ENCODE peak calls at places on chromosomes 1 and 21, in eight cellular contexts. X, N, I, B, G, R, E and S are unnamed samples.

GRCh38 chr1:18037651-18038050 is 69.9 kb upstream of the IGSF21 start:
- DNase-seq in X (no peak), N (no peak), I (no peak), B (no peak), G (no peak), R (no peak), E (no peak), S (no peak)

GRCh38 chr1:147613506-147613905 is 56.8 kb downstream of the ACP6 start:
- DNase-seq in X (no peak), N (no peak), I (no peak), B (no peak), G (no peak), R (no peak), E (no peak), S (no peak)

GRCh38 chr1:150521196-150521968 is 5.8 kb downstream of the FALEC start:
- DNase-seq in X (no peak), N (no peak), I (no peak), B (no peak), G (no peak), R (no peak), E (no peak), S (no peak)

GRCh38 chr1:62720946-62721554 is 32.9 kb upstream of the DOCK7 start:
- DNase-seq in X (no peak), N (no peak), I (no peak), B (no peak), G (peak), R (peak), E (no peak), S (no peak)

GRCh38 chr1:162276493-162276892 is 100.2 kb downstream of the SPATA46 start:
- DNase-seq in X (no peak), N (no peak), I (no peak), B (peak), G (no peak), R (peak), E (peak), S (no peak)

GRCh38 chr1:89465201-89465600 is 59.4 kb upstream of the LRRC8B start:
- DNase-seq in X (no peak), N (no peak), I (no peak), B (peak), G (no peak), R (peak), E (peak), S (peak)

GRCh38 chr1:52571783-52572182 is 18.9 kb upstream of the TUT4 start:
- DNase-seq in X (no peak), N (no peak), I (no peak), B (no peak), G (no peak), R (peak), E (no peak), S (peak)

GRCh38 chr1:94079056-94079990 is 41.6 kb downstream of the ABCA4 start:
- DNase-seq in X (no peak), N (no peak), I (peak), B (no peak), G (peak), R (no peak), E (no peak), S (no peak)

GRCh38 chr21:46461909-46462308 is 3.2 kb downstream of the DIP2A start:
- DNase-seq in X (no peak), N (no peak), I (no peak), B (no peak), G (no peak), R (no peak), E (no peak), S (no peak)